ENCODE peak calls at places on chromosomes 12 and 14, in eight cellular contexts. B is esophagus squamous epithelium; F is PC-3; L is cardiac muscle cell; U is MG63; Z is adipocyte; X is CD8-positive, alpha-beta T cell; A is sigmoid colon. E is an unnamed sample.

GRCh38 chr14:32545858-32546210 is 216.7 kb downstream of the AKAP6 start:
- DNase-seq in B (no peak), F (no peak), L (no peak), U (no peak), Z (no peak), X (no peak), A (no peak), E (no peak)

GRCh38 chr12:108187831-108188230 is 58.7 kb downstream of the WSCD2 start:
- DNase-seq in B (no peak), F (no peak), L (no peak), U (no peak), Z (no peak), X (no peak), A (no peak), E (no peak)

GRCh38 chr12:3293446-3294161 is 197.4 kb upstream of the PRMT8 start:
- DNase-seq in B (no peak), F (peak; percentile 68), L (peak; percentile 63), U (no peak), Z (no peak), X (no peak), A (no peak), E (peak; percentile 57)

GRCh38 chr12:67943295-67943892 is 45.9 kb upstream of the IFNG-AS1 start:
- DNase-seq in B (no peak), F (peak; percentile 90), L (peak; percentile 81), U (peak; percentile 12), Z (peak; percentile 90), X (peak; percentile 30), A (peak; percentile 80), E (peak; percentile 67)

GRCh38 chr14:104587641-104588040 is 8.1 kb downstream of the C14orf180 start:
- DNase-seq in B (no peak), F (no peak), L (no peak), U (no peak), Z (no peak), X (no peak), A (no peak), E (no peak)

GRCh38 chr12:58567189-58567588 is 353.1 kb downstream of the LRIG3 start:
- DNase-seq in B (no peak), F (no peak), L (no peak), U (no peak), Z (no peak), X (no peak), A (no peak), E (no peak)

GRCh38 chr12:130335517-130336392 is 1.9 kb upstream of the PIWIL1 start:
- DNase-seq in B (no peak), F (peak; percentile 48), L (peak; percentile 59), U (no peak), Z (peak; percentile 84), X (no peak), A (no peak), E (peak; percentile 69)

GRCh38 chr14:92748259-92749016 is at the start of gene LGMN:
- DNase-seq in B (peak; percentile 70), F (peak; percentile 92), L (peak; percentile 95), U (peak; percentile 90), Z (peak; percentile 98), X (peak; percentile 64), A (peak; percentile 99), E (peak; percentile 88)

GRCh38 chr12:3137268-3137761 is 60.1 kb downstream of the TSPAN9 start:
- DNase-seq in B (no peak), F (no peak), L (peak; percentile 62), U (peak; percentile 78), Z (no peak), X (no peak), A (no peak), E (no peak)

GRCh38 chr12:56160894-56161667 is 2.9 kb downstream of the MYL6 start:
- DNase-seq in B (no peak), F (no peak), L (no peak), U (no peak), Z (no peak), X (no peak), A (no peak), E (no peak)

GRCh38 chr14:38868415-38869290 is 234.4 kb downstream of the SEC23A start:
- DNase-seq in B (no peak), F (no peak), L (no peak), U (no peak), Z (no peak), X (no peak), A (no peak), E (no peak)

GRCh38 chr12:89454080-89454848 is 70.3 kb downstream of the GALNT4 start:
- DNase-seq in B (no peak), F (no peak), L (peak; percentile 43), U (no peak), Z (no peak), X (no peak), A (no peak), E (no peak)

GRCh38 chr12:128055567-128055966 is 211.4 kb upstream of the TMEM132C start:
- DNase-seq in B (no peak), F (no peak), L (no peak), U (no peak), Z (no peak), X (no peak), A (no peak), E (no peak)

GRCh38 chr12:120134307-120134980 is 17.9 kb upstream of the RAB35 start:
- DNase-seq in B (no peak), F (no peak), L (no peak), U (no peak), Z (no peak), X (no peak), A (no peak), E (no peak)
- H3K36me3 ChIP-seq in B (peaks cover 100% of the 10 kb centered on the region), F (peaks cover 92% of the 10 kb centered on the region), L (peaks cover 92% of the 10 kb centered on the region), U (peaks cover 93% of the 10 kb centered on the region), Z (peaks cover 95% of the 10 kb centered on the region), X (peaks cover 88% of the 10 kb centered on the region), A (peaks cover 97% of the 10 kb centered on the region), E (peaks cover 56% of the 10 kb centered on the region)

DNA sequence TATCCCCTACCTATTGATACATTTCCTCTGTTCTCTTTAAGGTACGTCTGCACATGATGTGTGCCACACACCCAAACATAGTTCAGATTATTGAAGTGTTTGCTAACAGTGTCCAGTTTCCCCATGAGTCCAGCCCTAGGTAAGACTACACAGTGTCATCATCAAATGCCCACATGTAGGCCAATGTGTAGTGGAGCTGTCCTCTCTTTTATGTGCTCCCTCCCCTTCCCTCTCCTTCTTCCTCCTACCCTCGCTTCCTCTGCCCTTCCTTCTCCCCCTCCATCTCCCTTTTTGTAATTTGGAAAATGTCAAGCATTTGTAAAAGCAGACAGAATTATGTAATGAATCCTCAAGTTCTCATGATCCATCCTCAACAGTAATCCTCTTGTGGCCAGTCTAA is 25.5 kb downstream of the MAPKAPK5 start:
- DNase-seq in B (no peak), F (no peak), L (no peak), U (no peak), Z (no peak), X (no peak), A (no peak), E (no peak)
- H3K36me3 ChIP-seq in B (peaks cover 82% of the 10 kb centered on the region), F (peaks cover 61% of the 10 kb centered on the region), L (peaks cover 33% of the 10 kb centered on the region), U (peaks cover 62% of the 10 kb centered on the region), Z (peaks cover 68% of the 10 kb centered on the region), X (peaks cover 31% of the 10 kb centered on the region), A (peaks cover 37% of the 10 kb centered on the region), E (peaks cover 10% of the 10 kb centered on the region)

GRCh38 chr14:93891756-93892504 is 35.2 kb upstream of the FAM181A start:
- DNase-seq in B (no peak), F (peak; percentile 7), L (no peak), U (no peak), Z (no peak), X (no peak), A (no peak), E (peak; percentile 25)

GRCh38 chr14:93889739-93890138 is 37.4 kb upstream of the FAM181A start:
- DNase-seq in B (no peak), F (no peak), L (no peak), U (no peak), Z (no peak), X (no peak), A (no peak), E (no peak)

GRCh38 chr14:93892505-93892839 is 34.7 kb upstream of the FAM181A start:
- DNase-seq in B (no peak), F (no peak), L (no peak), U (no peak), Z (no peak), X (no peak), A (no peak), E (no peak)

GRCh38 chr14:93892923-93893549 is 34.1 kb upstream of the FAM181A start:
- DNase-seq in B (no peak), F (peak; percentile 69), L (peak; percentile 64), U (peak; percentile 44), Z (peak; percentile 83), X (peak; percentile 51), A (peak; percentile 90), E (peak; percentile 28)

DNA sequence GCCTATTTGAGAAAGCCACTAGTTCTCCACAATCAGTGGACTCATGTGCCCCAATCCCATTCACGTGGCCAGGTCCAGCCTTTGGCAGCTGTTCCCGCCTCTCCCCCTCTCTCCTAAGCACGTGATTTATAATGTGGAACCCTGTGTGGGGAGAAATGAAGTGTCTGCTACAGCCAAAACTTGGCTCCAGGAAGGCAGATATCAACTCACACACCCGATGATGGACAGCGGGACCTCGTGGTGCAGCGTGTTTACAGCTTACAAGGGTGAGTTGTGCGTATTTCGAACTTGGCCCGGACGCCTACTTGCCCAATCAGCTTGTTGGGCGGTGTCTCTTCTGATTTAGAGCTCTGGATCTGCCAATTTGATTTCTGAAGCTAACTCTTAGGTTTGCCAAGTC is 38.1 kb upstream of the FAM181A start:
- DNase-seq in B (no peak), F (no peak), L (no peak), U (no peak), Z (no peak), X (no peak), A (no peak), E (no peak)
- H3K36me3 ChIP-seq in B (no peaks in the 10 kb centered on the region), F (no peaks in the 10 kb centered on the region), L (no peaks in the 10 kb centered on the region), U (no peaks in the 10 kb centered on the region), Z (no peaks in the 10 kb centered on the region), X (no peaks in the 10 kb centered on the region), A (no peaks in the 10 kb centered on the region), E (no peaks in the 10 kb centered on the region)

DNA sequence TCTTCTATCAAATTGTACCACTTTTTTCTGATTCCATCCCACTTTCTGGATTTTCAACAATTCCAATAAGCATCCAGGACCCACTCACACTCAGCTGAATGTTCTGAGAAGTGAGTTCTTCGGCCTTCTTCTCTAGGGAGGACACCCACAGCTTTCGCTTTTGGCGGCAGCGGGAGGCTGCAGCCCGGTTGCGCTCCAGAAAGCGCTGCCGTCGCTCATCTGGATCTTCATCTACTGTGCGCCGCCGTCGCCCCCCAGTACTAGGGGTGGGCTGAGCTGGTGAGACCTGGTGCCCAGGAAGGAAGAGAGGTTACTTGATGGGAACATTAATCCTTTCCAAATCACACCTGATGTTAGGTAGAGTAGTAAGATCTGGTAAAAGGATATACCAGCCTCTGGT is 17.2 kb upstream of the NPFF start:
- DNase-seq in B (no peak), F (no peak), L (no peak), U (no peak), Z (no peak), X (no peak), A (no peak), E (no peak)
- H3K36me3 ChIP-seq in B (peaks cover 100% of the 10 kb centered on the region), F (peaks cover 14% of the 10 kb centered on the region), L (peaks cover 44% of the 10 kb centered on the region), U (peaks cover 54% of the 10 kb centered on the region), Z (peaks cover 65% of the 10 kb centered on the region), X (peaks cover 22% of the 10 kb centered on the region), A (peaks cover 56% of the 10 kb centered on the region), E (peaks cover 11% of the 10 kb centered on the region)

GRCh38 chr14:102943979-102944378 is 21.5 kb downstream of the AMN start:
- DNase-seq in B (no peak), F (no peak), L (no peak), U (no peak), Z (no peak), X (no peak), A (no peak), E (no peak)
- H3K36me3 ChIP-seq in B (peaks cover 95% of the 10 kb centered on the region), F (peaks cover 45% of the 10 kb centered on the region), L (peaks cover 38% of the 10 kb centered on the region), U (peaks cover 5% of the 10 kb centered on the region), Z (peaks cover 91% of the 10 kb centered on the region), X (no peaks in the 10 kb centered on the region), A (peaks cover 80% of the 10 kb centered on the region), E (peaks cover 47% of the 10 kb centered on the region)